ENCODE peak calls at places on chromosomes 11 and 22, in seven cellular contexts. B is dorsolateral prefrontal cortex, U is SK-N-SH, J is fibroblast of mammary gland, O is GM12878, V is kidney epithelial cell, H is AG10803. D is an unnamed sample.

GRCh38 chr22:23829845-23830372 is 8.9 kb downstream of the DERL3 start:
- DNase-seq in B (no peak), H (peak), U (peak), J (peak), O (no peak), V (no peak), D (no peak)

GRCh38 chr22:40310081-40310770 is 36.1 kb upstream of the ADSL start:
- DNase-seq in O (no peak), H (peak), U (no peak), J (peak), V (no peak), B (no peak), D (no peak)

GRCh38 chr11:45301537-45302246 is 15.6 kb upstream of the SYT13 start:
- DNase-seq in U (no peak), J (no peak), B (no peak), O (no peak), H (no peak), V (no peak), D (no peak)

GRCh38 chr22:43329061-43329460 is 14.1 kb downstream of the SCUBE1 start:
- DNase-seq in H (no peak), B (no peak), O (no peak), J (no peak), V (no peak), U (no peak), D (no peak)

GRCh38 chr11:8025816-8026215 is 38.7 kb downstream of the EIF3F start:
- DNase-seq in B (no peak), O (no peak), J (peak), H (peak), U (no peak), V (no peak), D (no peak)

GRCh38 chr22:40572976-40573375 is 63.5 kb downstream of the MRTFA start:
- DNase-seq in U (no peak), O (no peak), J (peak), B (no peak), V (no peak), H (peak), D (no peak)

GRCh38 chr11:44149651-44150050 is 54.2 kb downstream of the EXT2 start:
- DNase-seq in V (no peak), O (no peak), J (peak), B (no peak), H (no peak), U (no peak), D (no peak)

GRCh38 chr11:43942651-43943356 is 367 bp downstream of the C11orf96 start:
- DNase-seq in O (no peak), J (no peak), V (no peak), B (no peak), U (peak), H (no peak), D (no peak)

GRCh38 chr11:9754041-9754471 is 90.2 kb downstream of the SWAP70 start:
- DNase-seq in U (no peak), B (no peak), V (no peak), H (peak), O (no peak), J (peak), D (no peak)

GRCh38 chr11:71352226-71352625 is 96.0 kb downstream of the DHCR7 start:
- DNase-seq in H (no peak), J (no peak), V (no peak), O (no peak), U (no peak), B (no peak), D (no peak)

DNA sequence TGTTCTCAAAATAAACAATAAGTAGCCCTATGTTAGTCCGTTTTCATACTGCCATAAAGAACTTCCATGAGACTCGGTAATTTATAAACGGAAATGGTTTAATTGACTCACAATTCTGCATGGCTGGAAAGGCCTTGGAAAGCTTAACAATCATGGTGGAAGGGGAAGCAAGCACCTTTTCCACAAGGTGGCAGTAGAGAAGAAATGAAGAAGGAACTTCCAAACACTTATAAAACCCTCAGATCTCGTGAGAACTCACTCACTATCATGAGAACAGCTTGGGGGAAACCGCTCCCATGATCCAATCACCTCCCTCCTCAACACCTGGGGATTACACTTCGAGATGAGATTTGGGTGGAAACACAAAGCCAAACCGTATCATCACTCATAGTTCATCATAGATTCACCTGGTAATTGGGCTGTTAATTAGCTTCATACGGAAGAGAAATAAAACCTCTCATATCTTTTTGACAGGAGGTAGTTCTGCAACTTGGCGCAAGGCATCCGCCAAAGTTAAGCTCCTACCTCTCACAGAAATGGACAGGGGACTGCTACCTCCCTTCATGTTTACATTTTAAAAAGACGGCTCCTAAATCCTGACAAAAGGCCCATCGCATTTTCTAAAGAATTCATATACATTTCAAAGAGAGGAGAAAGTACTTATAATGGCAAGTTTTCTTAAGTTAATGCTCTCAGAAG is 49.0 kb downstream of the MUC15 start:
- DNase-seq in J (peak), U (no peak), B (no peak), O (no peak), V (peak), H (peak), D (peak)
- TF ChIP-seq CTCF in J (peak), U (peak), B (no peak), O (peak), V (peak), H (peak), D (peak)

GRCh38 chr22:30439836-30440235 is 14.3 kb downstream of the MTFP1 start:
- DNase-seq in H (no peak), J (no peak), V (no peak), U (no peak), B (no peak), O (no peak), D (no peak)

GRCh38 chr22:30445438-30445936 is 19.9 kb downstream of the MTFP1 start:
- DNase-seq in J (peak), U (no peak), B (no peak), V (no peak), H (peak), O (no peak), D (no peak)

GRCh38 chr22:30439226-30439625 is 13.7 kb downstream of the MTFP1 start:
- DNase-seq in B (no peak), H (no peak), O (no peak), V (no peak), J (no peak), U (no peak), D (no peak)

GRCh38 chr22:30441088-30441487 is 15.5 kb downstream of the MTFP1 start:
- DNase-seq in O (no peak), J (no peak), V (no peak), U (no peak), B (no peak), H (no peak), D (no peak)

DNA sequence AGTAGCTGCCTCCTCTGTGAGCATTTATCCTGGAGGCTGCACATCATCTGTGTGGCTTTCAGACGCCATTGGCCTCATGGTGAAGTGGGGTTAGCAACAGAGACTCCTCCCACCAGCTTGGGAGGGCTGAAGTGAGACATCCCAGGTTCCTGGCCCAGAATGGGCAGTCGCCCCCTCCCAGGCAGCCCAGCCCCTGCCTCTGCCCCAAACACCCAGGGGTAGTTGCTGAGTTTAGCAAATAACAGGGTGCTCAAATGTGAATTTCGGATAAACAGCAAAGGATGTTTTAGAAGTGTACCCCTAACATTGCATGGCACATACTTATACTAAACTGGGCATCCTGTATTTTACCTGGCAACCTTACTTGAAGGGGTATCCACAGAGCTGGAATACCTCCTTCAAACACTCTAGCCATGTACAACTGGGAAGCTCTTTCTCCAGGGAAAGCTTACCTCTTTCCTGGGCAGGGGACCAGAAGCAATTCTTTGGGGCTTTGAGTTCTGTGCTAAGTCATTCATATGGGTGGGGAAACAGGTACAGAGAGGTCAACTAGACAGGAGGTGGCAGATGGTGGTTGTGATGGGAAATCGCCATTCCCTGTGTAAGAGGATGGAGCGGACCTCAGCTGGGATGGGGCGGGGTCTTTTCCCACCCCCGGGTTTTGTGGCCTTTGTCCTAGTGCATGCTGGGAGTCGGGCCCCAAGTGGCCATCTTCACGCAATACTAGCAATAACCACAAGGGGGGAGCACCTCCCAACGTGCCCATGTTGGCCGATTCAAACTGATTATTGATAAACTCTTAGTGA is 19.3 kb downstream of the MTFP1 start:
- DNase-seq in H (peak), O (no peak), V (no peak), B (peak), J (peak), U (peak), D (peak)
- H3K4me3 ChIP-seq in H (no peak), O (no peak), V (no peak), B (no peak), J (no peak), U (no peak), D (no peak)

GRCh38 chr22:47512617-47513016 is 750.2 kb downstream of the TBC1D22A start:
- DNase-seq in B (no peak), U (no peak), O (no peak), H (no peak), V (no peak), J (no peak), D (no peak)

GRCh38 chr22:47517062-47517461 is 754.6 kb downstream of the TBC1D22A start:
- DNase-seq in J (no peak), U (no peak), B (no peak), H (no peak), O (no peak), V (no peak), D (no peak)

GRCh38 chr22:47515384-47516125 is 753.1 kb downstream of the TBC1D22A start:
- DNase-seq in V (no peak), O (no peak), U (no peak), B (no peak), J (no peak), H (peak), D (no peak)
- TF ChIP-seq CTCF in V (no peak), O (no peak), U (peak), B (no peak), J (no peak), H (peak), D (no peak)

DNA sequence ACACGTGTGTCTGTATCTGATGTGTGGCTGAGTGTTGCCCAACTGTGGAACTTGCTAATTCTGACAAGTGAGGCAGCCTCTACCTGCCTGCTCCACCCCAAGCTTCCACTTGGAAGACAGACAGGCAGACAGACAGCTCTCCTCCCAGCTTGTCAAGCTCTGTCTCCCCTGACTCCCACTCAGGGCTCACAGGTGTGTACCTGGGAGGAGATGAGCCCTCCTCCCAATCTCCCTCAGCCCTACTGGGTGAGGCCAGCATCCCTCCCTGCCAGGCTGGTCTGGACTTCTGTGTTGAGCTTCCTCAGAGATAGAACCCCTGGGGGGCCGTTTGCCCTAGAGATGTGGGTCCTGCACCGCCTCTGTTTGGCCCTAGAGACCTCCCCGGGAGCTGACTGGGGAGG is 1.0 kb upstream of the CHRM1 start:
- DNase-seq in U (no peak), J (no peak), H (no peak), B (no peak), V (no peak), O (no peak), D (no peak)
- H3K4me3 ChIP-seq in U (no peak), J (no peak), H (no peak), B (peak), V (no peak), O (no peak), D (no peak)

DNA sequence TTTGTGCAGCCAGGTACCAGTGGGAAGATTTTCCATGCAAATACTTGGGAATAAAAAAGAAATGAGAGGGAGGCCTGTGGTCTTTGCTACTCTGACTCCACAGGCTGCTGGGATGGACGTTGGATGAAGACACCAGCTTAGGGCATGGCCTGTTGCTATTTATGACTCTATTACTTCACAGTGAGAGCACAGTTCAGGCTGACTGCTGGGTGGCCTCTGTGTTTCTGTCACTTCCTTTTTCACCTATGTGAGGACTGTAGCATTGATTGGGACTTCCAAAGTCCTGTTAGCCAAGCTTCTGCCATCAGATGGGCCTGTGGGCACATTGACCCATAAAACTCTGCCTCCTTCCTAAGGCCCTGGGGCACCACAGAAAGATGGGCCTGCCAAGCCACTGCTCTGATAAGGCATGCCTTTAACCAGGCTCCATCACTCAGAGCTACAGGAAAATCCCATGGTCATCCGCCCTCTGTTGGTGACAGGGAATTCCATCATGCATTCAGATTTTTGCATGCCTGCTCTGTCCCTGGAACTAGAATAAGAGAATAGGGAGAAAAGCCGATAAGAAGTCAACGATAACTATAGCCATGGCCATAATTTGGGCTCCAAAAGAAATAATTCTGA is 64.6 kb downstream of the KCNJ1 start:
- DNase-seq in U (peak), V (no peak), O (no peak), B (no peak), J (no peak), H (no peak), D (no peak)
- TF ChIP-seq CTCF in U (peak), V (peak), O (peak), B (no peak), J (peak), H (peak), D (peak)

GRCh38 chr11:15826826-15827225 is 529.5 kb downstream of the SOX6 start:
- DNase-seq in H (no peak), B (no peak), U (peak), V (no peak), J (peak), O (no peak), D (peak)

GRCh38 chr11:15826008-15826650 is 530.2 kb downstream of the SOX6 start:
- DNase-seq in B (no peak), H (no peak), O (no peak), U (no peak), V (no peak), J (no peak), D (no peak)

GRCh38 chr11:15828241-15828903 is 528.0 kb downstream of the SOX6 start:
- DNase-seq in V (no peak), U (no peak), H (no peak), O (no peak), B (no peak), J (no peak), D (no peak)

GRCh38 chr11:15829312-15829711 is 527.0 kb downstream of the SOX6 start:
- DNase-seq in U (no peak), O (no peak), B (no peak), V (no peak), J (no peak), H (no peak), D (no peak)

DNA sequence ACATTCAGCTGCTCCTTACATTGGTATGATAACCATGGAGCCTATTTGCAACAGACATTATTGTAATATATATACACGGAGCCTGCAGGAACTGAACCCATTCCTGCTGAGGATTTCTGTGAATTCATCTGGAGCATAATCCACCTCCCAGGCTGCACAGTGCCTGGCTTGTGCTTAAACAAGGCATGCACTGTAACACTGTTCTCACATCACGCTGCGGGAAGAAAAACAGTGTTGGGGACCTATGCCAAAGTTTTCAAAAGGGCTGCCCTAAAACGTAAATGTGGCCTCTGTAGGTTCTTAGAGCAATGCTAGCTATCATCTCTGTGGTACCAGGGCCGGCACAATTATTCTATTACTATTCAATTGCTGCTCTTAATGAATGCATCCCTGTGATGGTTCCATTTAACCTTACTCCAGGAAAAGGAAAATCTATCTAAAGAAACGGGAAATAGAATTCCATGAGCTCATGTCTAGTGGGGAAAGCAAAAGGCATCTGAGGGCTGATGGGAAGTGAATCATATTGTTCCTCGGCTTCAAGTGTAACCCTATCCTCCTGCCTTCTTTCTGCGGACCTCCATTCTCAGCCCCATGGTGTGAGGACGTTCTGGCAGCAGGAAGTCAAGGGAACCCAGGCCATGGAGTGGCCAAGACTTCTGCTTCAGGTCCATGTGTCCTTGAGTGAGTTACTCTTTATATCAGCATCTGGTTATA is 525.5 kb downstream of the SOX6 start:
- DNase-seq in J (no peak), U (no peak), O (no peak), V (no peak), H (no peak), B (no peak), D (no peak)
- H3K4me3 ChIP-seq in J (no peak), U (no peak), O (no peak), V (no peak), H (no peak), B (no peak), D (no peak)

DNA sequence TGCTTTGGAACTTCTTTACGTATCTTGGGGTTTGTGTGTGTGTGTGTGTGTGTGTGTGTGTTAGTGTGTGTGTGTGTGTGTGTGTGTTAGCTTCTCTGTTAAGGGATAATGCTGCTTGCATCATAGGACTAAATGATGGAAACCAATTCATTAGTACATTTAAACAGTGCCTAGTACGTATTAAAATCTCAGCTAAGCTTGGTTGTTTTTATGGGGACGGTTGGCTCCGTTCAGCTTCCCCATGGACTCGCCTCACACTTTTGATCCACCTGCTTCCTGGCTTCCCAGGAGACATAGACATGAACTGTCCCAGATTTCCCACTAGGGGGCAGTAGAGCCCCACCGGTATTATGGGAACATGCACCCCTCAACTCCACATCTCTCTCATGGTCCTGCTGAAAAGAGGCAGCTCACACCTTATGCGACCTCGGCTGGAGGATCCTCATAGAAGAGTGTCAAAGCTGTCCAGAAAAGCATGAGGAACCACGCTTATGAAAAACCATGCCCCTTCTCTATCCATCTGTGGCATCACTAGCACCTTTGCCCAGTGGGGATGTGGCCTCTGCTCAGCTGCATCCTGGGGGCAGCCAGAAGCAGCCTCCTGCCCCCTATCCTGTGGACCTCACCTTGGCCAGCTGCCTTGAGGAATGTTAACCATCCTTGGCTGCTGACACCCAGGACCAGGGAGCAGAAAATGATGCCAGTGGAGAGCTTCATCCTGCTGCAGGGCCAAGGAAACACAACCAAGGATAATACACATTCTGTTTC is 9.7 kb upstream of the SAAL1 start:
- DNase-seq in B (peak), V (peak), J (peak), O (peak), U (peak), H (peak), D (peak)
- TF ChIP-seq CTCF in B (peak), V (peak), J (peak), O (peak), U (peak), H (peak), D (peak)

GRCh38 chr11:67429038-67429668 is 859 bp downstream of the RPS6KB2 start:
- DNase-seq in B (no peak), J (peak), U (no peak), H (no peak), O (no peak), V (no peak), D (no peak)
- H3K4me3 ChIP-seq in B (peak), J (peak), U (peak), H (peak), O (peak), V (peak), D (peak)